ENCODE peak calls at places on chromosome X, in nine cellular contexts. I, D, M, F, B, S, E, P and W are unnamed samples.

GRCh38 chrX:119236599-119237525 is 777 bp downstream of the PGRMC1 start:
- DNase-seq in I (peak), D (peak), M (peak), F (peak), B (no peak), S (peak), E (peak), P (no peak), W (peak)

GRCh38 chrX:23403849-23404248 is 69.2 kb downstream of the PTCHD1 start:
- DNase-seq in I (no peak), D (no peak), M (no peak), F (no peak), B (no peak), S (no peak), E (no peak), P (no peak), W (no peak)

GRCh38 chrX:15952212-15952611 is 97.6 kb upstream of the AP1S2 start:
- DNase-seq in I (no peak), D (no peak), M (no peak), F (no peak), B (no peak), S (no peak), E (no peak), P (no peak), W (no peak)

GRCh38 chrX:130834830-130835229 is 68.2 kb downstream of the ENOX2 start:
- DNase-seq in I (no peak), D (no peak), M (no peak), F (no peak), B (no peak), S (no peak), E (no peak), P (no peak), W (no peak)

GRCh38 chrX:134501942-134502341 is 42.0 kb downstream of the HPRT1 start:
- DNase-seq in I (no peak), D (no peak), M (no peak), F (no peak), B (no peak), S (no peak), E (peak), P (no peak), W (no peak)

GRCh38 chrX:136049608-136050007 is 64.4 kb downstream of the SLC9A6 start:
- DNase-seq in I (no peak), D (no peak), M (no peak), F (no peak), B (no peak), S (no peak), E (no peak), P (no peak), W (no peak)

GRCh38 chrX:53045002-53045401 is 3.6 kb upstream of the GPR173 start:
- DNase-seq in I (no peak), D (no peak), M (no peak), F (no peak), B (no peak), S (no peak), E (no peak), P (no peak), W (no peak)

GRCh38 chrX:109600114-109600710 is 24.8 kb downstream of the KCNE5 start:
- DNase-seq in I (peak), D (peak), M (no peak), F (no peak), B (no peak), S (peak), E (peak), P (no peak), W (peak)

GRCh38 chrX:16712116-16712824 is at the start of gene CTPS2:
- DNase-seq in I (peak), D (peak), M (peak), F (peak), B (no peak), S (peak), E (peak), P (peak), W (peak)

GRCh38 chrX:72120798-72121197 is 10.9 kb downstream of the RTL5 start:
- DNase-seq in I (no peak), D (no peak), M (no peak), F (no peak), B (no peak), S (no peak), E (no peak), P (no peak), W (no peak)

GRCh38 chrX:57286507-57287251 is at the start of gene FAAH2:
- DNase-seq in I (no peak), D (peak), M (no peak), F (peak), B (no peak), S (no peak), E (no peak), P (peak), W (no peak)

GRCh38 chrX:103629295-103630170 is 758 bp downstream of the TCEAL1 start:
- DNase-seq in I (peak), D (peak), M (peak), F (no peak), B (peak), S (peak), E (peak), P (peak), W (peak)

GRCh38 chrX:15903186-15903681 is 48.6 kb upstream of the AP1S2 start:
- DNase-seq in I (no peak), D (no peak), M (no peak), F (peak), B (no peak), S (no peak), E (no peak), P (no peak), W (no peak)

GRCh38 chrX:54193085-54193484 is 10.0 kb upstream of the FAM120C start:
- DNase-seq in I (no peak), D (no peak), M (no peak), F (no peak), B (no peak), S (no peak), E (no peak), P (no peak), W (no peak)

GRCh38 chrX:16240231-16240905 is 73.1 kb downstream of the MAGEB17 start:
- DNase-seq in I (no peak), D (no peak), M (no peak), F (no peak), B (no peak), S (no peak), E (peak), P (no peak), W (no peak)

GRCh38 chrX:118437283-118437682 is 58.3 kb upstream of the DOCK11 start:
- DNase-seq in I (no peak), D (no peak), M (no peak), F (peak), B (peak), S (no peak), E (no peak), P (no peak), W (peak)

GRCh38 chrX:46929439-46930018 is 17.3 kb downstream of the JADE3 start:
- DNase-seq in I (peak), D (no peak), M (no peak), F (no peak), B (no peak), S (no peak), E (peak), P (no peak), W (peak)

GRCh38 chrX:33188881-33189280 is 22.5 kb downstream of the DMD start:
- DNase-seq in I (no peak), D (no peak), M (no peak), F (no peak), B (no peak), S (no peak), E (no peak), P (no peak), W (no peak)

GRCh38 chrX:46295963-46296362 is 249.3 kb downstream of the ZNF674 start:
- DNase-seq in I (no peak), D (no peak), M (no peak), F (no peak), B (no peak), S (no peak), E (no peak), P (no peak), W (no peak)

GRCh38 chrX:96689951-96690350 is 5.3 kb downstream of the DIAPH2 start:
- DNase-seq in I (peak), D (no peak), M (no peak), F (no peak), B (no peak), S (no peak), E (no peak), P (no peak), W (peak)

GRCh38 chrX:47644557-47645091 is 5.7 kb downstream of the ELK1 start:
- DNase-seq in I (peak), D (peak), M (no peak), F (peak), B (no peak), S (no peak), E (peak), P (no peak), W (peak)

GRCh38 chrX:103488332-103488731 is 31.0 kb downstream of the RAB40A start:
- DNase-seq in I (peak), D (no peak), M (no peak), F (no peak), B (no peak), S (no peak), E (peak), P (no peak), W (no peak)

GRCh38 chrX:30282527-30282926 is 26.7 kb downstream of the NR0B1 start:
- DNase-seq in I (no peak), D (no peak), M (no peak), F (no peak), B (no peak), S (no peak), E (no peak), P (no peak), W (peak)

GRCh38 chrX:15570145-15570544 is 30.6 kb downstream of the ACE2 start:
- DNase-seq in I (no peak), D (no peak), M (no peak), F (no peak), B (no peak), S (no peak), E (no peak), P (no peak), W (no peak)

GRCh38 chrX:96183843-96184242 is 500.8 kb upstream of the DIAPH2 start:
- DNase-seq in I (peak), D (peak), M (no peak), F (peak), B (no peak), S (no peak), E (peak), P (no peak), W (peak)

GRCh38 chrX:123171781-123172180 is 12.3 kb upstream of the GRIA3 start:
- DNase-seq in I (peak), D (no peak), M (no peak), F (no peak), B (no peak), S (no peak), E (peak), P (no peak), W (peak)

GRCh38 chrX:123962006-123962485 is 540 bp downstream of the STAG2 start:
- DNase-seq in I (peak), D (no peak), M (no peak), F (no peak), B (no peak), S (no peak), E (peak), P (no peak), W (no peak)

GRCh38 chrX:150696264-150696789 is 3.1 kb downstream of the MTMR1 start:
- DNase-seq in I (no peak), D (no peak), M (no peak), F (peak), B (no peak), S (no peak), E (no peak), P (no peak), W (no peak)

GRCh38 chrX:29488919-29489318 is 726.4 kb upstream of the MAGEB2 start:
- DNase-seq in I (no peak), D (no peak), M (no peak), F (peak), B (no peak), S (no peak), E (no peak), P (no peak), W (no peak)

GRCh38 chrX:123274796-123275195 is 90.7 kb downstream of the GRIA3 start:
- DNase-seq in I (peak), D (no peak), M (no peak), F (no peak), B (no peak), S (no peak), E (peak), P (no peak), W (no peak)

GRCh38 chrX:31268359-31268758 is 196.5 kb upstream of the FTHL17 start:
- DNase-seq in I (peak), D (no peak), M (no peak), F (no peak), B (no peak), S (no peak), E (peak), P (no peak), W (no peak)

GRCh38 chrX:13266641-13267420 is 53.0 kb downstream of the ATXN3L start:
- DNase-seq in I (no peak), D (no peak), M (no peak), F (no peak), B (no peak), S (no peak), E (no peak), P (no peak), W (no peak)

GRCh38 chrX:124726881-124727280 is 380.5 kb downstream of the SH2D1A start:
- DNase-seq in I (no peak), D (no peak), M (no peak), F (no peak), B (no peak), S (no peak), E (no peak), P (no peak), W (no peak)

GRCh38 chrX:79524642-79525041 is 157.5 kb upstream of the ITM2A start:
- DNase-seq in I (no peak), D (no peak), M (no peak), F (peak), B (no peak), S (no peak), E (no peak), P (no peak), W (no peak)

GRCh38 chrX:34849371-34849770 is 93.2 kb upstream of the FAM47B start:
- DNase-seq in I (peak), D (no peak), M (no peak), F (no peak), B (peak), S (no peak), E (peak), P (no peak), W (peak)

GRCh38 chrX:17521871-17522693 is 147.1 kb downstream of the NHS start:
- DNase-seq in I (peak), D (peak), M (no peak), F (no peak), B (no peak), S (no peak), E (peak), P (no peak), W (peak)

GRCh38 chrX:128698528-128698927 is 646.3 kb upstream of the ACTRT1 start:
- DNase-seq in I (no peak), D (no peak), M (no peak), F (no peak), B (no peak), S (no peak), E (no peak), P (no peak), W (no peak)

GRCh38 chrX:41522681-41523080 is 75.5 kb downstream of the NYX start:
- DNase-seq in I (no peak), D (no peak), M (no peak), F (no peak), B (no peak), S (no peak), E (no peak), P (no peak), W (no peak)

GRCh38 chrX:114964374-114964773 is 53.0 kb downstream of the IL13RA2 start:
- DNase-seq in I (peak), D (no peak), M (no peak), F (no peak), B (no peak), S (no peak), E (no peak), P (no peak), W (no peak)

GRCh38 chrX:114962209-114962608 is 55.2 kb downstream of the IL13RA2 start:
- DNase-seq in I (no peak), D (no peak), M (no peak), F (no peak), B (no peak), S (no peak), E (no peak), P (no peak), W (no peak)

DNA sequence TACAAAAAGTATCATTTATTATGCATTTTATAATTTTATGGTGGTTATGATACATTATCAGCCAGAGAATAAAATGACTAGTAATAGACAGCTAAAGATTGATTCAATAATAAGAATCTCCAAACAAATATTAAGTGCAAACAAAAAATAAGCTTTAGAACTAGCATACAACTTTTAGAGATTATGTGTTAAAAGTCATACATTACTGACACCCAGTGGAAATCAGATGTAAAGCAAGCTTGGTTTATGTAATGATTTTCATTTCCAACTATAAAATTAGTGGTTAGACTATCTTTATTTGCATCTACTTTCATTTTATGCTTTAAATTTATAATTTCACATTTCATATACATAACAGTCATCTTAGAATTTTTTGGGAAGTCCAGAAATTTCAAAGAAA is 57.7 kb downstream of the IL13RA2 start:
- DNase-seq in I (peak), D (peak), M (no peak), F (peak), B (no peak), S (no peak), E (peak), P (no peak), W (peak)
- TF ChIP-seq CTCF in I (peak), D (peak), M (peak), F (peak), B (peak), S (peak), E (peak), P (no peak), W (peak)

DNA sequence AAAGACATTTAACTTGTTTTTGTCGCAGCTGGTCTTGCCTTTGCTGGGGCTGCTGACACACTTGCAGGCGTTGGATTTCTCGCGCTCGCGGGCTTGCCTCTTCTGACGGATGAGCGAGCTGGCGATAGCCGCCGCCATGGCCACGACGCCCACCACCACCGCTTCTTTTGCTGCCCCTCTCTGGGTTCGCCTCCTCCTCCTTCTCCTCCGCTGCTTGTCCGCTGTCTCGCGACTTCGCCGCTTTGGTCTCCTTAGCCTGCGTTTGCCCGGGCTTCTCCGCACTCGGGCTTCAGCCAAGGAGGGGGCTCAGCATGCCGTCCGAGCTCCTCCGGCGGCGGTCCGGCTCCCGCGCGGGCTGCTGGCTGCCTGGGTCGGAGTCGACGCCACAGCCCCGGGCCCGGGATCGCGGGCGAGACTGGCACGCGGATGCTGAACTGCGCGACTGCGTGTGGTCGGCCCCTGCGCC is 618 bp downstream of the FGF13 start:
- DNase-seq in I (no peak), D (peak), M (peak), F (no peak), B (no peak), S (peak), E (no peak), P (no peak), W (no peak)
- H3K4me3 ChIP-seq in I (no peak), D (peak), M (peak), F (peak), B (no peak), S (peak), E (no peak), P (peak), W (peak)

DNA sequence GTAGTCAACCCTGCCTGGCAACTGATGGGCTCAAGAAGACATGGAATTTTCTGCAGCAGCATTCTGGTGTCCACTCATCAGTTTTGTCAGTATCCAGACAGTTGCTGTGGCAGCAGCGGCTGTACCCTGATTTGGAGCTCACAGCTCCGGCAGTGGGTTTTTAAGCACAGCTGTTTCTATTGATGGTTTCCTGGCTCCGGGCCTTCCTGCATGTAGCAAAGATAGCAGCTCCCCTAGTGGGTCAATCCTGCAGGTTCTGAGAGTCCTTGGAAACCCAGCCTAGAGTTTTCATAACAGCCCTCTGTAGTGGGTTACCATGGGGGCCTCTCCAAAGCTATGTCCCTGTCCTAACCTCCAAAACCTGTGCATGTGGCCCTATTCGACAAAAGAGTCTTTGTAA is 84.0 kb upstream of the ATP6AP2 start:
- DNase-seq in I (peak), D (peak), M (no peak), F (no peak), B (peak), S (no peak), E (no peak), P (no peak), W (peak)
- TF ChIP-seq CTCF in I (peak), D (peak), M (peak), F (no peak), B (peak), S (no peak), E (peak), P (no peak), W (peak)

GRCh38 chrX:68894142-68894512 is 65.3 kb downstream of the EFNB1 start:
- DNase-seq in I (no peak), D (no peak), M (peak), F (no peak), B (no peak), S (no peak), E (no peak), P (no peak), W (peak)

GRCh38 chrX:68892651-68893050 is 63.8 kb downstream of the EFNB1 start:
- DNase-seq in I (no peak), D (no peak), M (no peak), F (no peak), B (no peak), S (no peak), E (no peak), P (no peak), W (no peak)

GRCh38 chrX:68896581-68896980 is 67.8 kb downstream of the EFNB1 start:
- DNase-seq in I (no peak), D (no peak), M (no peak), F (no peak), B (no peak), S (no peak), E (no peak), P (no peak), W (no peak)

GRCh38 chrX:68895339-68896250 is 66.8 kb downstream of the EFNB1 start:
- DNase-seq in I (peak), D (peak), M (peak), F (no peak), B (no peak), S (peak), E (peak), P (no peak), W (peak)

GRCh38 chrX:68894513-68895338 is 65.9 kb downstream of the EFNB1 start:
- DNase-seq in I (peak), D (peak), M (peak), F (no peak), B (no peak), S (peak), E (peak), P (peak), W (peak)
- H3K4me3 ChIP-seq in I (no peak), D (no peak), M (peak), F (no peak), B (no peak), S (peak), E (no peak), P (no peak), W (no peak)

DNA sequence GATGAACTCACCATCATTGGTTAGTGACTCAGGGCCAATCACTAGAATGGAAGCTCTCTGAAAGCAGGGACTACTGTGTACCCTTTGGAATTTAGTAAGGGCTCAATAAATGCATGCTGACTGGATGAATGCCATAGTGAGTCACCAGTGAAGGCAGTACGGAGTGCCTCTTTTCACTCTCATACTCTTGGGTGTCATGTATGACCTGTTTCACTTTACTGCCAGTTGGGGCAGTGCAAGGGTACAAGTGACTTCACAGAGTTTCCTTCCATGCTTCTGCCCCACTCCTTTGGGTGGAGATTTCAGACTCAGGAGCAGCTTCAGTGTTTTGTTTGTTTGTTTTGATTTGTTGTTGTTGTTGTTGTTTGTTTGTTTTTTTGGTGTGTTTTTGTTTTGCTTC is 57.7 kb downstream of the SOX3 start:
- DNase-seq in I (no peak), D (no peak), M (no peak), F (no peak), B (no peak), S (no peak), E (no peak), P (no peak), W (no peak)
- TF ChIP-seq CTCF in I (no peak), D (no peak), M (no peak), F (no peak), B (no peak), S (no peak), E (no peak), P (no peak), W (no peak)